ENCODE peak calls at places on chromosomes 16 and 17, in eight cellular contexts. One of them, this sample, is unnamed.

GRCh38 chr16:11328172-11329079 is 16.8 kb upstream of the RMI2 start:
- DNase-seq in ovary: peak
- DNase-seq in CD8-positive, alpha-beta memory T cell: peak
- DNase-seq in colonic mucosa: peak
- DNase-seq in CD8-positive, alpha-beta T cell: peak
- DNase-seq in cardiac muscle cell: peak
- DNase-seq in right cardiac atrium: peak
- DNase-seq in AG04450: peak
- DNase-seq in this sample: peak

GRCh38 chr17:58248955-58249269 is 10.5 kb downstream of the LPO start:
- DNase-seq in cardiac muscle cell: no peak
- DNase-seq in CD8-positive, alpha-beta memory T cell: no peak
- DNase-seq in AG04450: no peak
- DNase-seq in colonic mucosa: no peak
- DNase-seq in ovary: no peak
- DNase-seq in right cardiac atrium: no peak
- DNase-seq in CD8-positive, alpha-beta T cell: no peak
- DNase-seq in this sample: no peak

GRCh38 chr17:28675980-28676379 is 14.0 kb downstream of the SUPT6H start:
- DNase-seq in right cardiac atrium: no peak
- DNase-seq in CD8-positive, alpha-beta T cell: no peak
- DNase-seq in CD8-positive, alpha-beta memory T cell: no peak
- DNase-seq in ovary: no peak
- DNase-seq in cardiac muscle cell: no peak
- DNase-seq in AG04450: no peak
- DNase-seq in colonic mucosa: no peak
- DNase-seq in this sample: peak

GRCh38 chr17:27624555-27624954 is 6.4 kb upstream of the LGALS9 start:
- DNase-seq in CD8-positive, alpha-beta memory T cell: no peak
- DNase-seq in AG04450: no peak
- DNase-seq in ovary: no peak
- DNase-seq in colonic mucosa: no peak
- DNase-seq in right cardiac atrium: no peak
- DNase-seq in CD8-positive, alpha-beta T cell: no peak
- DNase-seq in cardiac muscle cell: no peak
- DNase-seq in this sample: no peak

GRCh38 chr16:57485916-57486857 is at the start of gene DOK4:
- DNase-seq in AG04450: no peak
- DNase-seq in cardiac muscle cell: peak
- DNase-seq in right cardiac atrium: peak
- DNase-seq in colonic mucosa: peak
- DNase-seq in CD8-positive, alpha-beta memory T cell: peak
- DNase-seq in CD8-positive, alpha-beta T cell: peak
- DNase-seq in ovary: peak
- DNase-seq in this sample: peak

GRCh38 chr17:42698736-42699414 is 16.5 kb downstream of the CNTNAP1 start:
- DNase-seq in ovary: peak
- DNase-seq in colonic mucosa: peak
- DNase-seq in CD8-positive, alpha-beta T cell: no peak
- DNase-seq in CD8-positive, alpha-beta memory T cell: no peak
- DNase-seq in right cardiac atrium: peak
- DNase-seq in AG04450: no peak
- DNase-seq in cardiac muscle cell: peak
- DNase-seq in this sample: peak

GRCh38 chr17:40555296-40556190 is 9.7 kb downstream of the CCR7 start:
- DNase-seq in CD8-positive, alpha-beta memory T cell: no peak
- DNase-seq in CD8-positive, alpha-beta T cell: no peak
- DNase-seq in AG04450: no peak
- DNase-seq in cardiac muscle cell: no peak
- DNase-seq in colonic mucosa: no peak
- DNase-seq in right cardiac atrium: no peak
- DNase-seq in ovary: no peak
- DNase-seq in this sample: no peak

GRCh38 chr17:1830288-1830687 is 483 bp downstream of the RPA1 start:
- DNase-seq in CD8-positive, alpha-beta T cell: peak
- DNase-seq in colonic mucosa: peak
- DNase-seq in ovary: no peak
- DNase-seq in cardiac muscle cell: peak
- DNase-seq in right cardiac atrium: no peak
- DNase-seq in AG04450: no peak
- DNase-seq in CD8-positive, alpha-beta memory T cell: peak
- DNase-seq in this sample: peak

GRCh38 chr16:30007378-30007895 is 3.4 kb downstream of the DOC2A start:
- DNase-seq in CD8-positive, alpha-beta T cell: no peak
- DNase-seq in right cardiac atrium: no peak
- DNase-seq in colonic mucosa: no peak
- DNase-seq in CD8-positive, alpha-beta memory T cell: no peak
- DNase-seq in AG04450: no peak
- DNase-seq in cardiac muscle cell: no peak
- DNase-seq in ovary: no peak
- DNase-seq in this sample: no peak

GRCh38 chr17:8707232-8707590 is 37.4 kb downstream of the CCDC42 start:
- DNase-seq in CD8-positive, alpha-beta memory T cell: no peak
- DNase-seq in AG04450: no peak
- DNase-seq in right cardiac atrium: no peak
- DNase-seq in colonic mucosa: no peak
- DNase-seq in ovary: no peak
- DNase-seq in cardiac muscle cell: peak
- DNase-seq in CD8-positive, alpha-beta T cell: no peak
- DNase-seq in this sample: peak

GRCh38 chr17:41340934-41341861 is 9.4 kb downstream of the KRT33A start:
- DNase-seq in AG04450: no peak
- DNase-seq in CD8-positive, alpha-beta memory T cell: peak
- DNase-seq in right cardiac atrium: no peak
- DNase-seq in cardiac muscle cell: no peak
- DNase-seq in colonic mucosa: no peak
- DNase-seq in CD8-positive, alpha-beta T cell: peak
- DNase-seq in ovary: no peak
- DNase-seq in this sample: no peak

GRCh38 chr16:19490619-19491018 is 31.3 kb downstream of the GDE1 start:
- DNase-seq in right cardiac atrium: no peak
- DNase-seq in CD8-positive, alpha-beta memory T cell: no peak
- DNase-seq in colonic mucosa: no peak
- DNase-seq in AG04450: no peak
- DNase-seq in CD8-positive, alpha-beta T cell: no peak
- DNase-seq in ovary: no peak
- DNase-seq in cardiac muscle cell: no peak
- DNase-seq in this sample: no peak

GRCh38 chr17:32746698-32747097 is 130.2 kb downstream of the MYO1D start:
- DNase-seq in AG04450: no peak
- DNase-seq in colonic mucosa: no peak
- DNase-seq in right cardiac atrium: no peak
- DNase-seq in ovary: no peak
- DNase-seq in CD8-positive, alpha-beta memory T cell: no peak
- DNase-seq in cardiac muscle cell: peak
- DNase-seq in CD8-positive, alpha-beta T cell: no peak
- DNase-seq in this sample: peak

GRCh38 chr16:69286941-69287713 is 24.0 kb upstream of the VPS4A start:
- DNase-seq in CD8-positive, alpha-beta memory T cell: peak
- DNase-seq in colonic mucosa: peak
- DNase-seq in AG04450: peak
- DNase-seq in ovary: peak
- DNase-seq in CD8-positive, alpha-beta T cell: peak
- DNase-seq in cardiac muscle cell: peak
- DNase-seq in right cardiac atrium: peak
- DNase-seq in this sample: peak

GRCh38 chr17:72734611-72735010 is 357.9 kb downstream of the SLC39A11 start:
- DNase-seq in colonic mucosa: no peak
- DNase-seq in cardiac muscle cell: no peak
- DNase-seq in CD8-positive, alpha-beta T cell: no peak
- DNase-seq in right cardiac atrium: no peak
- DNase-seq in ovary: no peak
- DNase-seq in AG04450: no peak
- DNase-seq in CD8-positive, alpha-beta memory T cell: no peak
- DNase-seq in this sample: no peak

GRCh38 chr17:38598536-38598935 is 7.2 kb downstream of the SRCIN1 start:
- DNase-seq in cardiac muscle cell: peak
- DNase-seq in colonic mucosa: peak
- DNase-seq in CD8-positive, alpha-beta memory T cell: no peak
- DNase-seq in right cardiac atrium: no peak
- DNase-seq in AG04450: peak
- DNase-seq in CD8-positive, alpha-beta T cell: no peak
- DNase-seq in ovary: no peak
- DNase-seq in this sample: peak

DNA sequence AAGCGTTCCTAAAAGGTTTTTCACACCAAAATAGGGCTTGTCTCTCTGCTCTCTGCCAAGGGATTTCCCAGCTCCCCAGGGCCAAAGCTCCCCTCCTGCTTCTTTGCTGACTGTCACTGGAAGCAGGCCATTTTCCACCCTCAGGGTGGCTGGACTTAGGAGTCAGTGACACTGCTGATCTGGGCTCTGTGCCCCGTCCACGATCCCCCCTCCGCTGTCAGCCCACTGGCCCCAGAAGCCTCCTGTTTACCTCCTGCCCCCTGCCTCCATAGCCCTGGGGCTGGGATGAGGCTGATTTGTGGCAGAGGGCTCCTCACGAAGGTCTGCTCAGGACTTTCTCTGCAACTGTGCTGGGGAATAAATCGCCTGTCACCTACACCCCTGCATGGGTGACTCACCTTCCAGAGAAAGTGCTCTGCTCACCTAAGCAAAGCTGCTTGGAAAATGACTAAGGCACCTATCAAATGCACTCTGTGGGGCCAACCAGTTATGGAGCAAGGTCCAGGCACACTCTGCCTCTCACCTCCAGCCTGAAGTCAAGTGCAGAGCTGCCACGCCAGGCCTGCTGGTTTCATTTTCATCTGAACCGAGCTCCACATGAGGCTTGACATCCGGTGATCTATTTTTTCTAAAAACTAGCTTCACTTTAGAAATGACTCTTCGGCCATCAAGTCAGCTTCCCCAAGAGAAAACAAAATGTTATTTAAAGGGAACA is 4.9 kb downstream of the MAP3K14 start:
- DNase-seq in CD8-positive, alpha-beta T cell: peak
- DNase-seq in CD8-positive, alpha-beta memory T cell: peak
- DNase-seq in colonic mucosa: peak
- DNase-seq in right cardiac atrium: peak
- DNase-seq in ovary: no peak
- DNase-seq in AG04450: no peak
- DNase-seq in cardiac muscle cell: no peak
- DNase-seq in this sample: no peak
- H3K4me3 ChIP-seq in CD8-positive, alpha-beta T cell: peak
- H3K4me3 ChIP-seq in CD8-positive, alpha-beta memory T cell: peak
- H3K4me3 ChIP-seq in colonic mucosa: no peak
- H3K4me3 ChIP-seq in right cardiac atrium: no peak
- H3K4me3 ChIP-seq in ovary: no peak
- H3K4me3 ChIP-seq in AG04450: no peak
- H3K4me3 ChIP-seq in cardiac muscle cell: no peak
- H3K4me3 ChIP-seq in this sample: peak

GRCh38 chr16:680967-681745 is 946 bp downstream of the STUB1 start:
- DNase-seq in AG04450: no peak
- DNase-seq in colonic mucosa: peak
- DNase-seq in right cardiac atrium: peak
- DNase-seq in CD8-positive, alpha-beta memory T cell: no peak
- DNase-seq in CD8-positive, alpha-beta T cell: no peak
- DNase-seq in ovary: peak
- DNase-seq in cardiac muscle cell: peak
- DNase-seq in this sample: peak

GRCh38 chr16:683396-684066 is 603 bp downstream of the JMJD8 start:
- DNase-seq in CD8-positive, alpha-beta T cell: no peak
- DNase-seq in right cardiac atrium: no peak
- DNase-seq in CD8-positive, alpha-beta memory T cell: no peak
- DNase-seq in cardiac muscle cell: no peak
- DNase-seq in AG04450: no peak
- DNase-seq in colonic mucosa: no peak
- DNase-seq in ovary: peak
- DNase-seq in this sample: no peak

GRCh38 chr16:680625-680945 is 375 bp downstream of the STUB1 start:
- DNase-seq in AG04450: no peak
- DNase-seq in colonic mucosa: no peak
- DNase-seq in ovary: peak
- DNase-seq in CD8-positive, alpha-beta memory T cell: no peak
- DNase-seq in cardiac muscle cell: no peak
- DNase-seq in right cardiac atrium: no peak
- DNase-seq in CD8-positive, alpha-beta T cell: no peak
- DNase-seq in this sample: no peak

GRCh38 chr16:682493-683395 is 1.4 kb downstream of the JMJD8 start:
- DNase-seq in colonic mucosa: no peak
- DNase-seq in CD8-positive, alpha-beta memory T cell: no peak
- DNase-seq in AG04450: no peak
- DNase-seq in CD8-positive, alpha-beta T cell: no peak
- DNase-seq in right cardiac atrium: no peak
- DNase-seq in cardiac muscle cell: no peak
- DNase-seq in ovary: peak
- DNase-seq in this sample: no peak

DNA sequence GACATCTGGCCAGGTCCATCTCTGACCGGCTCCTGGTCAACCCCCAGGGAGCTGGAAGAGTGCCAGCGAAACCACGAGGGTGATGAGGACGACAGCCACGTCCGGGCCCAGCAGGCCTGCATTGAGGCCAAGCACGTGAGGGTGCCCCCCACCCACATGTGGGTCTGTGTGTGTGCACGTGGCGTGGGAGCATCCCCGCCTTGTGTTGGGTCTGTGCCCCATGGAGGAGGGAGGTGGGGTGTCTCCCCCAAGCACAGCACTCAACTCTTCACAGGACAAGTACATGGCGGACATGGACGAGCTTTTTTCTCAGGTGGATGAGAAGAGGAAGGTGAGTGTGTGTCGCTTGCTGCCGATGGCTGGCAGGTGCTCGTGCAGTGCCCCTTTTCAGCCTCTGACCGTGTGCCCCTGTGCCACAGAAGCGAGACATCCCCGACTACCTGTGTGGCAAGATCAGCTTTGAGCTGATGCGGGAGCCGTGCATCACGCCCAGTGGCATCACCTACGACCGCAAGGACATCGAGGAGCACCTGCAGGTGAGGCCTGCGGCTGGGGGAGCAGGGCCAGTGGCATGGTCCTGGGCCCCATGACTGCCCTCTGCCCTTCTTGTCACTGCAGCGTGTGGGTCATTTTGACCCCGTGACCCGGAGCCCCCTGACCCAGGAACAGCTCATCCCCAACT is 1.7 kb downstream of the STUB1 start:
- DNase-seq in CD8-positive, alpha-beta T cell: no peak
- DNase-seq in cardiac muscle cell: peak
- DNase-seq in ovary: peak
- DNase-seq in AG04450: no peak
- DNase-seq in CD8-positive, alpha-beta memory T cell: no peak
- DNase-seq in colonic mucosa: no peak
- DNase-seq in right cardiac atrium: no peak
- DNase-seq in this sample: no peak
- H3K4me3 ChIP-seq in CD8-positive, alpha-beta T cell: no peak
- H3K4me3 ChIP-seq in cardiac muscle cell: no peak
- H3K4me3 ChIP-seq in ovary: no peak
- H3K4me3 ChIP-seq in AG04450: peak
- H3K4me3 ChIP-seq in CD8-positive, alpha-beta memory T cell: no peak
- H3K4me3 ChIP-seq in colonic mucosa: no peak
- H3K4me3 ChIP-seq in right cardiac atrium: no peak
- H3K4me3 ChIP-seq in this sample: peak

GRCh38 chr16:23072084-23072599 is 77.1 kb downstream of the USP31 start:
- DNase-seq in CD8-positive, alpha-beta T cell: no peak
- DNase-seq in AG04450: peak
- DNase-seq in colonic mucosa: peak
- DNase-seq in CD8-positive, alpha-beta memory T cell: no peak
- DNase-seq in cardiac muscle cell: peak
- DNase-seq in right cardiac atrium: peak
- DNase-seq in ovary: peak
- DNase-seq in this sample: no peak
- H3K4me3 ChIP-seq in CD8-positive, alpha-beta T cell: no peak
- H3K4me3 ChIP-seq in AG04450: no peak
- H3K4me3 ChIP-seq in colonic mucosa: no peak
- H3K4me3 ChIP-seq in CD8-positive, alpha-beta memory T cell: no peak
- H3K4me3 ChIP-seq in cardiac muscle cell: no peak
- H3K4me3 ChIP-seq in right cardiac atrium: no peak
- H3K4me3 ChIP-seq in ovary: no peak
- H3K4me3 ChIP-seq in this sample: no peak

GRCh38 chr17:77247609-77248008 is 106.8 kb downstream of the SEC14L1 start:
- DNase-seq in cardiac muscle cell: no peak
- DNase-seq in CD8-positive, alpha-beta memory T cell: no peak
- DNase-seq in ovary: no peak
- DNase-seq in CD8-positive, alpha-beta T cell: no peak
- DNase-seq in right cardiac atrium: no peak
- DNase-seq in AG04450: no peak
- DNase-seq in colonic mucosa: no peak
- DNase-seq in this sample: no peak
- H3K4me3 ChIP-seq in cardiac muscle cell: peak
- H3K4me3 ChIP-seq in CD8-positive, alpha-beta memory T cell: no peak
- H3K4me3 ChIP-seq in ovary: no peak
- H3K4me3 ChIP-seq in CD8-positive, alpha-beta T cell: no peak
- H3K4me3 ChIP-seq in right cardiac atrium: no peak
- H3K4me3 ChIP-seq in AG04450: no peak
- H3K4me3 ChIP-seq in colonic mucosa: no peak
- H3K4me3 ChIP-seq in this sample: no peak